ENCODE peak calls at places on chromosome 14, in nine cellular contexts. K, Z, J, H, G, S, O, P and N are unnamed samples.

GRCh38 chr14:87133073-87133815 is 859.7 kb downstream of the GALC start:
- DNase-seq in J (no peak), P (no peak), K (no peak), O (peak; percentile 19), Z (no peak), S (peak; percentile 20), H (no peak), G (peak; percentile 91), N (peak; percentile 85)

GRCh38 chr14:103104654-103105511 is 10.4 kb downstream of the EXOC3L4 start:
- DNase-seq in O (peak; percentile 73), P (peak; percentile 71), Z (peak; percentile 68), S (peak; percentile 87), J (no peak), G (peak; percentile 58), K (no peak), H (no peak), N (no peak)

GRCh38 chr14:73802431-73803188 is 49.0 kb upstream of the PTGR2 start:
- DNase-seq in Z (no peak), O (no peak), K (no peak), G (no peak), H (no peak), S (peak; percentile 66), P (no peak), J (peak; percentile 64), N (no peak)

GRCh38 chr14:33061667-33062325 is 123.1 kb downstream of the NPAS3 start:
- DNase-seq in H (no peak), O (no peak), P (no peak), K (no peak), Z (no peak), J (no peak), G (no peak), S (no peak), N (no peak)

GRCh38 chr14:30966415-30967363 is 58.8 kb upstream of the AP4S1 start:
- DNase-seq in P (no peak), O (no peak), Z (no peak), H (no peak), G (no peak), K (no peak), J (no peak), S (no peak), N (no peak)

GRCh38 chr14:31887929-31888580 is 189.0 kb upstream of the ARHGAP5 start:
- DNase-seq in O (no peak), P (no peak), J (no peak), G (no peak), H (no peak), Z (no peak), S (no peak), K (no peak), N (no peak)

GRCh38 chr14:51554339-51554920 is 97.3 kb upstream of the FRMD6 start:
- DNase-seq in K (no peak), O (no peak), H (no peak), P (no peak), S (no peak), G (peak; percentile 97), Z (no peak), J (no peak), N (peak; percentile 74)

GRCh38 chr14:103523583-103523969 is 946 bp upstream of the CKB start:
- DNase-seq in P (no peak), J (no peak), H (no peak), G (no peak), S (no peak), Z (no peak), O (no peak), K (no peak), N (no peak)

GRCh38 chr14:101033006-101033405 is 129.5 kb upstream of the RTL1 start:
- DNase-seq in O (peak; percentile 2), Z (no peak), H (no peak), P (no peak), G (no peak), S (no peak), K (no peak), J (no peak), N (no peak)

GRCh38 chr14:101072945-101073597 is 169.5 kb upstream of the RTL1 start:
- DNase-seq in K (peak; percentile 47), O (no peak), S (peak; percentile 97), H (peak; percentile 75), G (peak; percentile 81), Z (peak; percentile 92), J (peak; percentile 31), P (no peak), N (peak; percentile 85)

GRCh38 chr14:73058923-73059311 is 583 bp downstream of the RBM25 start:
- DNase-seq in G (peak; percentile 17), K (peak; percentile 61), J (peak; percentile 35), S (peak; percentile 49), H (no peak), Z (no peak), O (peak; percentile 31), P (no peak), N (no peak)

GRCh38 chr14:72554401-72554800 is 339.5 kb downstream of the DPF3 start:
- DNase-seq in K (no peak), H (no peak), J (no peak), S (no peak), Z (no peak), P (no peak), O (no peak), G (no peak), N (no peak)

DNA sequence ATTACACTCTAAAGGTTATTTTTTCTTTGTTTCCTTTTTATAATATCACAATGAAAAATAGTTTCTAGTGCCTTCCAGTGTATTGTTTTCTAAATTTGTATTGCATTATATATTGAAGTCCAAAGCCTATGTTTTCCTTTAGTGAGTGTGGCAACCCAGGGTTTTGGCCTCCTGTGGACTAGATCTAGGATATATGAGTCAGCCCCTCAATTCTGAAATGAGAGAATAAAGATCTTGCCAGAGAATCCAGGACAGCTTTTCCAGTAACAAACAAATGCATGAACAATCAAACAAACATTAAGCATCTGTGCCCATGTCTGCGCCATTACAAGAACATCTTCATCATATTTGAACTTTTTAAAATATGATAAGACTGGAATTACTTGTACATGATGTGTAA is 70.7 kb upstream of the SSTR1 start:
- DNase-seq in G (peak; percentile 50), Z (no peak), J (no peak), S (no peak), K (no peak), P (no peak), O (no peak), H (no peak), N (no peak)
- H3K4me3 ChIP-seq in G (no peak overlapping the region), Z (no peak overlapping the region), J (no peak overlapping the region), S (no peak overlapping the region), K (no peak overlapping the region), P (no peak overlapping the region), O (no peak overlapping the region), H (no peak overlapping the region), N (no peak overlapping the region)

DNA sequence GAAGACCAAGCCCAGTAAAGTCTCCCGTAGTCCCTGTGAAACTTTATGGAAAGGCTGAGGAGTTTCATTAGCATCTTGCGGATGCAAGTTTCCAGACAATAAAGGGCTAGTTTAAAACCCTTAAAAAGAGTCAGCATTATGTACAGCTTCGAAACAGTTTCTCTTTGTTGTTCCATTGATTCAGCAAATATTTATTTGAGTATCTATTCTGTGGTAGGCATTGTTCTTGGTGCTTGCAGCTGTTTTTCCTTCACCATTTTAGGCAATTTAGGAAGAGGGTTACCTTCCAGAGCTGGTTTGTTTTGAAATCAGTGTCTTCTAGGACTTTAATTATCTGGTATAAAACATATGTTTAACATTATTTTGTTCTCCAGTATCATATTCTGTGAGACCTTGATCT is 1.5 kb downstream of the SLIRP start:
- DNase-seq in Z (no peak), J (no peak), G (no peak), H (no peak), O (no peak), K (no peak), P (no peak), S (no peak), N (no peak)
- H3K4me3 ChIP-seq in Z (no peak overlapping the region), J (no peak overlapping the region), G (peak overlapping the region; percentile 96), H (peak overlapping the region; percentile 76), O (peak overlapping the region; percentile 98), K (peak overlapping the region; percentile 96), P (peak overlapping the region; percentile 97), S (peak overlapping the region; percentile 97), N (peak overlapping the region; percentile 99)

DNA sequence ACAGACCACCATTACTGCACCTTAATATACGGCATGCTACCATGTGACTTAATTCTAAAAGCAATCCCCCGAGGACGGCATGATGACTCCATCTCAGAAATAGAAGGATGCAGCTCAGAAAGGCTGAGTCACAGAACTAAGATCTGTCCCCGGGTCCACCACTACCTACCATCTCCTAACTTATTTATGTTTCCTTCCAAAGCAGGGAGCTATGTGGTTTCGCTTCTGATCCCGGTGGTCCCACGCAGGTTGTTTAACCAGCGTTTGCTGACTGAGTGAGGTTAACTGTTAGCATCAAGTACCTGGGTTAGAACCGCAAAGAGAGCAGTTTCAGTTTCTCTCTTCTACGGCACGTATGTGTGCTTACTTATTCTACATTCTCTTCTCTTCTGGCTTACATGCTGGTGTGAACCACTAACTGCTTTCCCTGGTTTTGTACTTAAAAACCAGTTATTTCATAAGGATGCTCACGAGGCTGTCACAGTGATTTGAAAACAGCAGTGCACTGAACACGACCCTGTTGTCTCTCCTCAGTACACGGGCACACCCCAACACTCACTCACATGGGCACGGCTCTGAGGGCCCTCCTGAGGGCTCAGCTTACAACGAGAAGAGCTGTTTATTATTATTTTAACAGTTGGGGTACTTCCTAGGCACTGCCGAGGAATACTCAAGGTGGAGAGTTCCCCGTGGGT is 66.7 kb downstream of the CCDC88C start:
- DNase-seq in H (no peak), O (no peak), G (no peak), Z (no peak), K (no peak), S (no peak), J (no peak), P (peak; percentile 40), N (no peak)
- H3K4me3 ChIP-seq in H (peak overlapping the region; percentile 29), O (no peak overlapping the region), G (no peak overlapping the region), Z (no peak overlapping the region), K (no peak overlapping the region), S (no peak overlapping the region), J (no peak overlapping the region), P (peak overlapping the region; percentile 62), N (peak overlapping the region; percentile 37)

GRCh38 chr14:88821888-88822287 is 2.6 kb upstream of the TTC8 start:
- DNase-seq in P (no peak), Z (no peak), H (no peak), J (no peak), K (no peak), G (no peak), O (no peak), S (no peak), N (no peak)

GRCh38 chr14:88825078-88825458 is 617 bp downstream of the TTC8 start:
- DNase-seq in P (no peak), S (no peak), Z (no peak), O (no peak), G (no peak), K (no peak), H (no peak), J (no peak), N (no peak)

GRCh38 chr14:88825503-88825902 is 1.1 kb downstream of the TTC8 start:
- DNase-seq in J (no peak), G (no peak), K (no peak), O (no peak), H (no peak), P (no peak), Z (no peak), S (no peak), N (no peak)

GRCh38 chr14:88824314-88825077 is at the start of gene TTC8:
- DNase-seq in O (peak; percentile 88), J (peak; percentile 77), H (peak; percentile 64), Z (peak; percentile 88), P (peak; percentile 69), K (peak; percentile 82), S (peak; percentile 96), G (peak; percentile 88), N (peak; percentile 52)

DNA sequence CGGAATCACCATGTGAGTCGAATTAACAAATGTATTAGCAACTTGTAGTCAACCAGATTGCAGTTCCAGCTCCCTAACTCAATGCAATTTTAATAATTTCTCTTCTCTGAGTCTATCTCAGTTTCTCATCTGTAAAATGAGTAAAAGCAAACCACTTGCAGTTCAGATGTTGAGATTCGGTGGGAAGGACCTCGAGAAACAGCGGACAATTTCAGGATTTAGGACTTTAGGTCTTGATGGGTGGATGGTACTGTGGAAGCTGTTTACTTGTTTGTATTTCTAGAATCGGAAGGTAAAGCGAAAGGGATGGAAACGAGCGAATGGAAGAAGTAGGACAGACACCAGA is 510 bp upstream of the TTC8 start:
- DNase-seq in K (no peak), P (no peak), H (no peak), Z (no peak), S (no peak), O (no peak), J (no peak), G (no peak), N (no peak)
- H3K4me3 ChIP-seq in K (peak overlapping the region; percentile 75), P (peak overlapping the region; percentile 81), H (peak overlapping the region; percentile 74), Z (peak overlapping the region; percentile 39), S (peak overlapping the region; percentile 45), O (peak overlapping the region; percentile 88), J (no peak overlapping the region), G (peak overlapping the region; percentile 83), N (peak overlapping the region; percentile 89)